ENCODE peak calls at places on chromosome 13, in ten cellular contexts. V is A172, Q is activated T-helper 1 cell treated with Interleukin-2 at 50 U/mL for 16 hours, S is endothelial cell of umbilical vein, R is HEK293T, T is uterus, K is MM.1S, I is esophagus squamous epithelium, J is T1000, Y is HAP-1. Z is an unnamed sample.

GRCh38 chr13:40389081-40389641 is 277.3 kb downstream of the FOXO1 start:
- DNase-seq in I (no peak), Q (peak), J (no peak), V (no peak), R (no peak), S (no peak), K (peak), Y (no peak), T (no peak), Z (no peak)

GRCh38 chr13:24660023-24660806 is 20.0 kb upstream of the ATP12A start:
- DNase-seq in Y (no peak), T (no peak), J (no peak), Q (no peak), S (no peak), K (no peak), R (no peak), V (no peak), I (no peak), Z (no peak)

GRCh38 chr13:30408319-30409101 is 13.8 kb upstream of the UBE2L5 start:
- DNase-seq in K (peak), V (peak), I (peak), R (peak), Y (peak), Q (peak), S (peak), J (peak), T (peak), Z (no peak)

GRCh38 chr13:99377641-99378040 is 70.4 kb upstream of the GPR183 start:
- DNase-seq in R (no peak), T (no peak), S (no peak), Q (no peak), I (no peak), V (no peak), J (no peak), K (no peak), Y (no peak), Z (no peak)

GRCh38 chr13:114015608-114016295 is 41.9 kb upstream of the C13orf46 start:
- DNase-seq in V (no peak), Y (no peak), T (no peak), J (peak), R (no peak), Q (no peak), I (no peak), S (no peak), K (no peak), Z (no peak)

GRCh38 chr13:80237646-80238045 is 103.3 kb downstream of the SPRY2 start:
- DNase-seq in V (no peak), Q (no peak), T (no peak), R (no peak), K (no peak), S (no peak), I (no peak), J (no peak), Y (no peak), Z (no peak)

GRCh38 chr13:25821761-25822160 is 230.1 kb downstream of the SHISA2 start:
- DNase-seq in I (no peak), T (no peak), V (no peak), Y (no peak), J (no peak), R (no peak), S (no peak), K (no peak), Q (no peak), Z (no peak)

GRCh38 chr13:50592412-50593145 is 250.9 kb downstream of the DLEU7 start:
- DNase-seq in K (no peak), I (no peak), J (no peak), V (peak), Q (no peak), S (peak), R (no peak), T (no peak), Y (no peak), Z (no peak)

GRCh38 chr13:107210216-107211010 is 642.5 kb upstream of the ARGLU1 start:
- DNase-seq in R (no peak), Q (no peak), K (no peak), S (peak), I (no peak), T (no peak), Y (no peak), V (no peak), J (no peak), Z (peak)

GRCh38 chr13:73189365-73189764 is 130.6 kb downstream of the KLF5 start:
- DNase-seq in Q (no peak), K (no peak), S (no peak), J (no peak), I (no peak), V (no peak), T (no peak), R (no peak), Y (no peak), Z (no peak)

GRCh38 chr13:74204606-74205312 is 70.6 kb upstream of the KLF12 start:
- DNase-seq in K (no peak), R (no peak), T (no peak), Y (no peak), Q (no peak), J (no peak), S (no peak), I (no peak), V (peak), Z (no peak)

GRCh38 chr13:57969961-57970360 is 338.4 kb downstream of the PCDH17 start:
- DNase-seq in Q (no peak), T (no peak), V (no peak), S (peak), R (no peak), I (no peak), K (no peak), J (no peak), Y (no peak), Z (no peak)

GRCh38 chr13:39461685-39462266 is 141.2 kb downstream of the LHFPL6 start:
- DNase-seq in I (no peak), J (no peak), R (no peak), T (no peak), S (no peak), V (no peak), K (no peak), Q (no peak), Y (no peak), Z (no peak)

GRCh38 chr13:40109324-40109958 is 454.0 kb downstream of the COG6 start:
- DNase-seq in J (peak), Y (no peak), Q (no peak), V (peak), K (no peak), I (no peak), R (no peak), T (no peak), S (no peak), Z (no peak)

GRCh38 chr13:33286143-33286542 is 588 bp upstream of the STARD13 start:
- DNase-seq in R (no peak), Q (no peak), I (no peak), V (no peak), K (peak), J (no peak), Y (no peak), T (no peak), S (no peak), Z (no peak)

GRCh38 chr13:111082240-111082639 is 32.9 kb upstream of the ARHGEF7 start:
- DNase-seq in R (no peak), J (no peak), Y (no peak), K (no peak), S (no peak), Q (no peak), T (no peak), V (no peak), I (no peak), Z (no peak)

GRCh38 chr13:82370306-82370705 is 1512.0 kb downstream of the SLITRK1 start:
- DNase-seq in J (no peak), I (no peak), Y (no peak), S (no peak), V (no peak), K (no peak), Q (no peak), T (no peak), R (no peak), Z (no peak)

GRCh38 chr13:44181938-44182337 is 191.7 kb upstream of the SERP2 start:
- DNase-seq in J (no peak), R (no peak), I (no peak), T (no peak), Q (no peak), S (no peak), K (no peak), Y (no peak), V (peak), Z (no peak)

GRCh38 chr13:44098559-44098958 is 218.9 kb downstream of the LACC1 start:
- DNase-seq in R (no peak), V (no peak), Y (no peak), S (no peak), T (no peak), K (no peak), I (no peak), Q (no peak), J (no peak), Z (no peak)

GRCh38 chr13:27375686-27376326 is 48.6 kb upstream of the GTF3A start:
- DNase-seq in K (peak), V (peak), T (peak), Y (peak), Q (peak), I (no peak), J (no peak), S (peak), R (peak), Z (peak)

GRCh38 chr13:80132741-80133601 is 208.0 kb downstream of the SPRY2 start:
- DNase-seq in Q (no peak), K (no peak), Y (no peak), T (peak), V (peak), S (peak), J (no peak), R (peak), I (no peak), Z (peak)

GRCh38 chr13:97018029-97018819 is 23.9 kb upstream of the OXGR1 start:
- DNase-seq in Q (no peak), S (peak), V (peak), R (peak), J (peak), Y (peak), K (peak), I (no peak), T (no peak), Z (peak)

GRCh38 chr13:93963266-93964131 is 516.0 kb downstream of the DCT start:
- DNase-seq in Q (no peak), I (no peak), Y (no peak), J (no peak), V (peak), R (no peak), T (no peak), K (no peak), S (no peak), Z (peak)

GRCh38 chr13:95536629-95537241 is 15.8 kb upstream of the CLDN10 start:
- DNase-seq in I (no peak), V (peak), S (peak), R (no peak), Y (peak), T (no peak), K (peak), J (no peak), Q (no peak), Z (no peak)

GRCh38 chr13:33642374-33643065 is 175.4 kb upstream of the RFC3 start:
- DNase-seq in K (no peak), J (no peak), T (peak), Y (no peak), R (no peak), I (no peak), Q (no peak), V (no peak), S (no peak), Z (no peak)

GRCh38 chr13:51225034-51225433 is 2.8 kb downstream of the FAM124A start:
- DNase-seq in J (no peak), Q (no peak), T (no peak), S (no peak), V (no peak), K (no peak), R (no peak), Y (no peak), I (no peak), Z (no peak)

GRCh38 chr13:30865131-30866009 is 40.7 kb upstream of the MEDAG start:
- DNase-seq in J (peak), K (peak), R (peak), Y (peak), T (peak), S (peak), I (peak), Q (peak), V (peak), Z (peak)

GRCh38 chr13:77696006-77696862 is 1.3 kb upstream of the SLAIN1 start:
- DNase-seq in V (no peak), Q (no peak), J (no peak), R (no peak), I (no peak), T (no peak), K (peak), S (peak), Y (peak), Z (peak)

GRCh38 chr13:37748913-37749312 is 120.7 kb downstream of the TRPC4 start:
- DNase-seq in J (no peak), I (no peak), Q (no peak), K (no peak), R (no peak), S (no peak), Y (no peak), V (no peak), T (no peak), Z (no peak)

GRCh38 chr13:50916701-50917184 is 7.2 kb downstream of the RNASEH2B start:
- DNase-seq in Y (no peak), S (peak), K (no peak), I (no peak), J (no peak), Q (no peak), T (no peak), R (no peak), V (no peak), Z (no peak)

GRCh38 chr13:26601669-26602068 is 44.2 kb downstream of the WASF3 start:
- DNase-seq in T (no peak), J (no peak), K (peak), I (no peak), R (no peak), Y (peak), Q (no peak), S (peak), V (peak), Z (no peak)

GRCh38 chr13:28370448-28370847 is 124.5 kb downstream of the FLT1 start:
- DNase-seq in Q (no peak), I (no peak), Y (no peak), R (no peak), T (no peak), J (no peak), K (no peak), V (no peak), S (no peak), Z (no peak)

GRCh38 chr13:111230385-111230930 is 90.0 kb upstream of the TEX29 start:
- DNase-seq in V (no peak), K (no peak), Y (no peak), T (no peak), J (no peak), Q (no peak), S (no peak), I (no peak), R (no peak), Z (no peak)